ENCODE peak calls at places on chromosome 9, in nine cellular contexts. Q is fibroblast of the aortic adventitia; V is small intestine; K is right atrium auricular region; E is lower leg skin; I is H54; Y is NB4; Z is activated CD8-positive, alpha-beta memory T cell treated with anti-CD3 and anti-CD28 coated beads for 4 hours; O is stimulated activated CD8-positive, alpha-beta memory T cell treated with anti-CD3 and anti-CD28 coated beads, Interleukin-4, amount 100 ng/mL, for 4 hours. S is an unnamed sample.

GRCh38 chr9:6625363-6625762 is 20.2 kb downstream of the GLDC start:
- DNase-seq in Q (no peak), V (no peak), K (no peak), E (no peak), I (no peak), Y (no peak), Z (no peak), O (no peak), S (no peak)

GRCh38 chr9:36963356-36963755 is 70.7 kb downstream of the PAX5 start:
- DNase-seq in Q (no peak), V (no peak), K (no peak), E (no peak), I (no peak), Y (no peak), Z (no peak), O (no peak), S (no peak)

GRCh38 chr9:120937596-120937995 is 11.0 kb upstream of the TRAF1 start:
- DNase-seq in Q (peak), V (no peak), K (no peak), E (no peak), I (no peak), Y (no peak), Z (no peak), O (no peak), S (peak)

GRCh38 chr9:94210616-94211603 is 48.2 kb upstream of the ZNF169 start:
- DNase-seq in Q (peak), V (no peak), K (no peak), E (no peak), I (no peak), Y (no peak), Z (no peak), O (no peak), S (peak)

GRCh38 chr9:37290881-37291485 is 131.5 kb upstream of the GRHPR start:
- DNase-seq in Q (peak), V (no peak), K (no peak), E (no peak), I (no peak), Y (peak), Z (no peak), O (no peak), S (peak)

GRCh38 chr9:3794005-3794404 is 268.2 kb upstream of the RFX3 start:
- DNase-seq in Q (peak), V (no peak), K (no peak), E (no peak), I (no peak), Y (no peak), Z (no peak), O (no peak), S (peak)

GRCh38 chr9:130986311-130986940 is 22.5 kb upstream of the LAMC3 start:
- DNase-seq in Q (no peak), V (no peak), K (no peak), E (no peak), I (no peak), Y (no peak), Z (no peak), O (no peak), S (no peak)

GRCh38 chr9:125550216-125550614 is 156.8 kb downstream of the MAPKAP1 start:
- DNase-seq in Q (peak), V (no peak), K (no peak), E (no peak), I (no peak), Y (no peak), Z (no peak), O (no peak), S (peak)

GRCh38 chr9:27194401-27195091 is 85.5 kb downstream of the TEK start:
- DNase-seq in Q (peak), V (no peak), K (no peak), E (no peak), I (peak), Y (peak), Z (no peak), O (no peak), S (peak)

GRCh38 chr9:81542490-81542889 is 146.9 kb downstream of the TLE1 start:
- DNase-seq in Q (no peak), V (no peak), K (no peak), E (no peak), I (no peak), Y (no peak), Z (no peak), O (no peak), S (no peak)

GRCh38 chr9:125484632-125485282 is 222.3 kb downstream of the MAPKAP1 start:
- DNase-seq in Q (peak), V (no peak), K (no peak), E (peak), I (peak), Y (no peak), Z (no peak), O (no peak), S (peak)

GRCh38 chr9:135476561-135476960 is 3.0 kb upstream of the PPP1R26 start:
- DNase-seq in Q (no peak), V (no peak), K (no peak), E (no peak), I (no peak), Y (no peak), Z (no peak), O (no peak), S (no peak)

GRCh38 chr9:26551971-26552370 is 340.6 kb downstream of the CAAP1 start:
- DNase-seq in Q (no peak), V (no peak), K (no peak), E (no peak), I (no peak), Y (no peak), Z (no peak), O (no peak), S (peak)

GRCh38 chr9:876425-876824 is 34.9 kb downstream of the DMRT1 start:
- DNase-seq in Q (no peak), V (no peak), K (no peak), E (no peak), I (no peak), Y (no peak), Z (no peak), O (no peak), S (no peak)

S was measured in adipocyte.